ENCODE peak calls at places on chromosomes 13 and 19, in seven cellular contexts. W is AG09319; Y is astrocyte of the spinal cord; L is CD4-positive, alpha-beta T cell; Z is tibial artery; B is HFF-Myc; H is heart right ventricle. N is an unnamed sample.

GRCh38 chr13:43939149-43939548 is 59.4 kb downstream of the LACC1 start:
- DNase-seq in W (no peak), Y (no peak), L (no peak), Z (no peak), B (no peak), H (no peak), N (no peak)

GRCh38 chr19:49492573-49493411 is 3.4 kb upstream of the RPS11 start:
- DNase-seq in W (no peak), Y (no peak), L (no peak), Z (no peak), B (peak), H (no peak), N (no peak)

GRCh38 chr19:40362160-40362559 is 13.7 kb downstream of the PLD3 start:
- DNase-seq in W (no peak), Y (no peak), L (no peak), Z (no peak), B (no peak), H (no peak), N (no peak)

GRCh38 chr19:37304884-37305255 is 66.0 kb upstream of the ZNF527 start:
- DNase-seq in W (no peak), Y (no peak), L (no peak), Z (no peak), B (no peak), H (no peak), N (no peak)

GRCh38 chr19:1513492-1514294 is 874 bp upstream of the ADAMTSL5 start:
- DNase-seq in W (peak), Y (no peak), L (peak), Z (no peak), B (no peak), H (peak), N (peak)

GRCh38 chr13:111926501-111927180 is 140.3 kb upstream of the SOX1 start:
- DNase-seq in W (no peak), Y (no peak), L (no peak), Z (no peak), B (no peak), H (no peak), N (no peak)

GRCh38 chr19:29260477-29261317 is 47.7 kb upstream of the UQCRFS1 start:
- DNase-seq in W (no peak), Y (no peak), L (no peak), Z (no peak), B (no peak), H (no peak), N (no peak)

GRCh38 chr13:95956589-95957148 is 96.5 kb downstream of the UGGT2 start:
- DNase-seq in W (no peak), Y (peak), L (no peak), Z (no peak), B (no peak), H (no peak), N (no peak)

GRCh38 chr19:48968813-48969218 is 3.7 kb downstream of the FTL start:
- DNase-seq in W (no peak), Y (no peak), L (no peak), Z (no peak), B (no peak), H (no peak), N (no peak)

GRCh38 chr19:18586311-18586710 is 2.3 kb upstream of the REX1BD start:
- DNase-seq in W (no peak), Y (no peak), L (no peak), Z (no peak), B (no peak), H (no peak), N (no peak)
- TF ChIP-seq CTCF in W (no peak), Y (no peak), L (no peak), Z (no peak), B (no peak), H (no peak), N (no peak)

GRCh38 chr19:11295665-11296245 is at the start of gene TSPAN16:
- DNase-seq in W (no peak), Y (no peak), L (no peak), Z (peak), B (no peak), H (no peak), N (no peak)
- TF ChIP-seq CTCF in W (peak), Y (peak), L (no peak), Z (no peak), B (peak), H (no peak), N (no peak)

GRCh38 chr13:69591437-69591836 is 516.2 kb upstream of the ATXN8OS start:
- DNase-seq in W (no peak), Y (no peak), L (no peak), Z (no peak), B (no peak), H (no peak), N (no peak)

GRCh38 chr13:69589531-69589930 is 518.1 kb upstream of the ATXN8OS start:
- DNase-seq in W (no peak), Y (no peak), L (no peak), Z (no peak), B (no peak), H (no peak), N (no peak)

GRCh38 chr13:69580255-69580654 is 527.4 kb upstream of the ATXN8OS start:
- DNase-seq in W (no peak), Y (no peak), L (no peak), Z (no peak), B (no peak), H (no peak), N (no peak)

DNA sequence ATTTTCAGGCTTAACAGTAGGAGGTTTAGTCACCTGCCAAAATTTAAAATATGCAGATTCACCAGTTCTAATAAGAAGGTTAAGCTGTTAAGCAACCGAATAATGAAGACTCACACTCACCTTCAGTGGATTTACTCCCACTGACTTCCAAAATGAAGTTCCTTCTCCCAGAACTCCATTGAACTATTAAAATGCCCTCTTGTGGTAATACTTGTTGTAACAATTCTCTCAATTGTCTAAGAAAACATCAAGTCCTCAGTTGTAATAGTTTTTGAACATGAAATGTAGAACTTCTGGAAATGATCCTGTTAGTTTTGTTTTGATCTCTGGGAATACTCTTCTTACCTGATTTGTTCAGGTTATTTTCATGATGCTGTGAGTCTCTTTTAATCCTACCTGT is 522.0 kb upstream of the ATXN8OS start:
- DNase-seq in W (no peak), Y (no peak), L (no peak), Z (no peak), B (no peak), H (no peak), N (no peak)
- TF ChIP-seq CTCF in W (no peak), Y (no peak), L (no peak), Z (no peak), B (no peak), H (no peak), N (no peak)

GRCh38 chr13:21608961-21609360 is 5.0 kb upstream of the MICU2 start:
- DNase-seq in W (no peak), Y (no peak), L (no peak), Z (no peak), B (no peak), H (no peak), N (no peak)

GRCh38 chr13:21606251-21606650 is 2.3 kb upstream of the MICU2 start:
- DNase-seq in W (no peak), Y (no peak), L (no peak), Z (no peak), B (no peak), H (no peak), N (no peak)

GRCh38 chr13:21606781-21607180 is 2.8 kb upstream of the MICU2 start:
- DNase-seq in W (no peak), Y (no peak), L (no peak), Z (no peak), B (no peak), H (no peak), N (no peak)

GRCh38 chr13:21603531-21604448 is at the start of gene MICU2:
- DNase-seq in W (peak), Y (peak), L (peak), Z (peak), B (peak), H (peak), N (peak)
- TF ChIP-seq CTCF in W (no peak), Y (peak), L (no peak), Z (no peak), B (no peak), H (no peak), N (no peak)

GRCh38 chr13:49517461-49517860 is 21.7 kb downstream of the PHF11 start:
- DNase-seq in W (no peak), Y (no peak), L (no peak), Z (no peak), B (no peak), H (peak), N (no peak)
- TF ChIP-seq CTCF in W (peak), Y (peak), L (peak), Z (no peak), B (peak), H (peak), N (no peak)

GRCh38 chr19:50893047-50893737 is 18.0 kb downstream of the KLK4 start:
- DNase-seq in W (no peak), Y (no peak), L (no peak), Z (no peak), B (no peak), H (no peak), N (no peak)
- TF ChIP-seq CTCF in W (no peak), Y (no peak), L (no peak), Z (no peak), B (peak), H (no peak), N (no peak)

DNA sequence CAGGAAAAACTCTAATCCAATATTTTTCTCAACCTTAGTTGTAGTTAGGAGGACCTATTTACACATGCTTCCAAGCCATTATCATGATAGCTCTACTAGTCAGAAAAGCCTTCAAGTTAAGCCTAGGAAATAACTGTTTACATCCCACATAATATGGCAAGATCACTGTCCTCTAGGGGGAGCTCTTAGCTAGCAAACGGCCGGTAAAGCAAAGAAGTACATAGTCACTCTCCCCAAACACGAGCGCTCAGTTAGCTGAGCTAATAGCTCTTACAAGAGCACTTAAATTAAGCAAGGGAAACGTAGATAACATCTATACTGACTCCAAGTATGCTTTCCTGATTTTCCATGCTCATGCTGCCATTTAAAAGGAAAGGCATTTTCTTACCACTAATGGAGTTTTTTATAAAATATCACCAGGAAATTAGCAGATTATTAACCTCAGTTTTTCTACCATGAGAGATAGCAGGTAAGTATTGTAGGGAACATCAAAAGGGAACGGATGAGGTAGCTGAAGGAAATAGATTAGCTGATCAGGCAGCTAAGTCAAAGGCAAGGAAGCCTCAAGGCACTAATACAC is 100.6 kb upstream of the PABPC3 start:
- DNase-seq in W (peak), Y (peak), L (peak), Z (peak), B (peak), H (no peak), N (no peak)
- TF ChIP-seq CTCF in W (peak), Y (peak), L (peak), Z (peak), B (peak), H (peak), N (peak)

GRCh38 chr19:11792942-11793341 is 5.4 kb upstream of the ZNF491 start:
- DNase-seq in W (no peak), Y (no peak), L (no peak), Z (no peak), B (no peak), H (no peak), N (no peak)
- TF ChIP-seq CTCF in W (no peak), Y (no peak), L (no peak), Z (no peak), B (no peak), H (no peak), N (no peak)

GRCh38 chr19:43906774-43907173 is 28.3 kb downstream of the ZNF45 start:
- DNase-seq in W (no peak), Y (no peak), L (no peak), Z (no peak), B (no peak), H (no peak), N (no peak)
- TF ChIP-seq CTCF in W (no peak), Y (no peak), L (no peak), Z (no peak), B (no peak), H (no peak), N (no peak)

GRCh38 chr13:73722120-73722519 is 412.1 kb downstream of the KLF12 start:
- DNase-seq in W (no peak), Y (peak), L (no peak), Z (no peak), B (no peak), H (no peak), N (no peak)
- TF ChIP-seq CTCF in W (peak), Y (peak), L (peak), Z (no peak), B (peak), H (peak), N (no peak)